ENCODE peak calls at places on chromosomes 6 and 20, in nine cellular contexts. M is T-helper 2 cell, J is right cardiac atrium, P is heart left ventricle, D is H7, T is GM12865, R is GDM1, W is NCI-H1092, A is LHCN-M2. V is an unnamed sample.

GRCh38 chr6:5752282-5752681 is 254.4 kb downstream of the NRN1 start:
- DNase-seq in M (no peak), J (no peak), P (no peak), D (no peak), T (no peak), R (no peak), W (no peak), A (peak; percentile 94), V (no peak)

GRCh38 chr6:20921533-20921932 is 387.3 kb downstream of the CDKAL1 start:
- DNase-seq in M (no peak), J (no peak), P (no peak), D (no peak), T (no peak), R (no peak), W (no peak), A (no peak), V (no peak)

GRCh38 chr6:81741689-81742088 is 10.8 kb downstream of the TENT5A start:
- DNase-seq in M (no peak), J (no peak), P (no peak), D (no peak), T (no peak), R (no peak), W (no peak), A (no peak), V (no peak)

GRCh38 chr20:4090756-4091331 is 75.5 kb upstream of the RNF24 start:
- DNase-seq in M (no peak), J (no peak), P (no peak), D (no peak), T (no peak), R (no peak), W (no peak), A (peak; percentile 68), V (no peak)

GRCh38 chr20:35952480-35953410 is 1.6 kb downstream of the SCAND1 start:
- DNase-seq in M (no peak), J (no peak), P (no peak), D (no peak), T (peak; percentile 29), R (no peak), W (no peak), A (peak; percentile 17), V (no peak)

GRCh38 chr20:571754-572331 is 28.3 kb upstream of the CSNK2A1 start:
- DNase-seq in M (no peak), J (peak; percentile 94), P (peak; percentile 85), D (peak; percentile 81), T (no peak), R (no peak), W (no peak), A (peak; percentile 31), V (no peak)

GRCh38 chr6:37019065-37019450 is 13.6 kb downstream of the FGD2 start:
- DNase-seq in M (no peak), J (peak; percentile 6), P (no peak), D (no peak), T (no peak), R (no peak), W (peak; percentile 77), A (no peak), V (no peak)

GRCh38 chr20:39124064-39124463 is 161.9 kb downstream of the DHX35 start:
- DNase-seq in M (no peak), J (no peak), P (no peak), D (no peak), T (no peak), R (no peak), W (no peak), A (no peak), V (no peak)

GRCh38 chr6:21846541-21847451 is 253.2 kb downstream of the SOX4 start:
- DNase-seq in M (no peak), J (no peak), P (no peak), D (peak; percentile 56), T (peak; percentile 56), R (no peak), W (peak; percentile 90), A (peak; percentile 45), V (no peak)

GRCh38 chr6:1442929-1443328 is 53.6 kb downstream of the FOXF2 start:
- DNase-seq in M (no peak), J (no peak), P (no peak), D (no peak), T (no peak), R (no peak), W (no peak), A (no peak), V (no peak)

GRCh38 chr6:35919085-35919826 is 1.6 kb downstream of the SRPK1 start:
- DNase-seq in M (no peak), J (no peak), P (no peak), D (peak; percentile 60), T (peak; percentile 16), R (no peak), W (no peak), A (peak; percentile 7), V (peak; percentile 44)

GRCh38 chr6:31763617-31763940 is 1.1 kb downstream of the SAPCD1 start:
- DNase-seq in M (no peak), J (no peak), P (no peak), D (peak; percentile 78), T (no peak), R (no peak), W (no peak), A (peak; percentile 78), V (no peak)

GRCh38 chr6:105317607-105318533 is 85.0 kb downstream of the PREP start:
- DNase-seq in M (no peak), J (no peak), P (no peak), D (peak; percentile 46), T (peak; percentile 17), R (no peak), W (no peak), A (no peak), V (no peak)

GRCh38 chr20:60921021-60921622 is 330.9 kb upstream of the CDH4 start:
- DNase-seq in M (peak; percentile 13), J (peak; percentile 69), P (peak; percentile 37), D (peak; percentile 38), T (no peak), R (peak; percentile 35), W (no peak), A (no peak), V (no peak)

GRCh38 chr6:144159231-144159630 is 8.9 kb downstream of the STX11 start:
- DNase-seq in M (no peak), J (no peak), P (no peak), D (no peak), T (no peak), R (no peak), W (no peak), A (no peak), V (no peak)

GRCh38 chr6:140537834-140538680 is 1163.6 kb upstream of the CITED2 start:
- DNase-seq in M (no peak), J (no peak), P (no peak), D (no peak), T (peak; percentile 36), R (no peak), W (no peak), A (peak; percentile 92), V (no peak)

GRCh38 chr20:38209736-38210405 is 44.8 kb upstream of the TGM2 start:
- DNase-seq in M (no peak), J (no peak), P (no peak), D (no peak), T (no peak), R (no peak), W (no peak), A (peak; percentile 56), V (no peak)

GRCh38 chr20:59933849-59934585 is 580 bp upstream of the SYCP2 start:
- DNase-seq in M (peak; percentile 71), J (peak; percentile 94), P (peak; percentile 86), D (peak; percentile 93), T (peak; percentile 75), R (peak; percentile 76), W (peak; percentile 60), A (peak; percentile 17), V (peak; percentile 89)

GRCh38 chr6:135162678-135163439 is 18.2 kb upstream of the MYB start:
- DNase-seq in M (peak; percentile 22), J (peak; percentile 58), P (no peak), D (peak; percentile 65), T (peak; percentile 87), R (no peak), W (no peak), A (no peak), V (no peak)

GRCh38 chr20:33423141-33423834 is 20.3 kb downstream of the SNTA1 start:
- DNase-seq in M (no peak), J (peak; percentile 92), P (peak; percentile 91), D (no peak), T (no peak), R (no peak), W (no peak), A (peak; percentile 92), V (no peak)

GRCh38 chr20:53828673-53829085 is 235.0 kb upstream of the ZNF217 start:
- DNase-seq in M (no peak), J (no peak), P (no peak), D (no peak), T (no peak), R (no peak), W (no peak), A (peak; percentile 94), V (no peak)

GRCh38 chr6:33070909-33071308 is 2.5 kb downstream of the HLA-DPA1 start:
- DNase-seq in M (no peak), J (no peak), P (no peak), D (no peak), T (no peak), R (no peak), W (no peak), A (no peak), V (no peak)

GRCh38 chr20:41274152-41274551 is 43.4 kb downstream of the ZHX3 start:
- DNase-seq in M (no peak), J (no peak), P (no peak), D (no peak), T (no peak), R (no peak), W (no peak), A (no peak), V (no peak)

GRCh38 chr6:169904051-169904922 is 152.9 kb downstream of the ERMARD start:
- DNase-seq in M (no peak), J (no peak), P (no peak), D (no peak), T (no peak), R (no peak), W (no peak), A (no peak), V (no peak)

GRCh38 chr20:2022163-2022562 is 28.3 kb upstream of the PDYN start:
- DNase-seq in M (no peak), J (no peak), P (no peak), D (peak; percentile 9), T (no peak), R (no peak), W (no peak), A (no peak), V (no peak)

GRCh38 chr20:38604873-38605303 is 3.3 kb downstream of the ARHGAP40 start:
- DNase-seq in M (no peak), J (no peak), P (no peak), D (no peak), T (no peak), R (no peak), W (no peak), A (peak; percentile 53), V (no peak)

GRCh38 chr20:34675993-34676641 is 775 bp downstream of the PIGU start:
- DNase-seq in M (no peak), J (no peak), P (no peak), D (no peak), T (peak; percentile 10), R (no peak), W (no peak), A (no peak), V (no peak)

GRCh38 chr20:33791959-33792597 is 19.1 kb upstream of the CHMP4B start:
- DNase-seq in M (peak; percentile 25), J (peak; percentile 73), P (no peak), D (peak; percentile 93), T (peak; percentile 55), R (no peak), W (no peak), A (peak; percentile 20), V (peak; percentile 75)

V was measured in GM13976.